ENCODE peak calls at places on chromosomes 1 and 21, in four cellular contexts. G, A, D and C are unnamed samples.

GRCh38 chr1:4973341-4973740 is 318.9 kb downstream of the AJAP1 start:
- DNase-seq in G (no peak), A (no peak), D (no peak), C (no peak)

GRCh38 chr1:38929054-38929453 is 12.6 kb downstream of the RHBDL2 start:
- DNase-seq in G (no peak), A (no peak), D (no peak), C (no peak)

GRCh38 chr1:109827466-109827865 is 63.7 kb upstream of the EPS8L3 start:
- DNase-seq in G (no peak), A (no peak), D (no peak), C (no peak)

GRCh38 chr1:31621498-31621820 is 4.0 kb downstream of the HCRTR1 start:
- DNase-seq in G (no peak), A (no peak), D (no peak), C (no peak)

GRCh38 chr1:54487571-54488050 is 60.4 kb upstream of the ACOT11 start:
- DNase-seq in G (no peak), A (no peak), D (peak), C (no peak)

GRCh38 chr1:167454929-167455785 is 63.2 kb downstream of the CD247 start:
- DNase-seq in G (peak), A (peak), D (peak), C (no peak)

GRCh38 chr1:21607549-21608529 is 61.3 kb downstream of the RAP1GAP start:
- DNase-seq in G (peak), A (peak), D (peak), C (peak)

GRCh38 chr1:209416660-209417059 is 166.9 kb upstream of the CAMK1G start:
- DNase-seq in G (no peak), A (no peak), D (no peak), C (no peak)

GRCh38 chr21:45767071-45768006 is 123.8 kb downstream of the PCBP3 start:
- DNase-seq in G (peak), A (no peak), D (no peak), C (no peak)

GRCh38 chr1:200154069-200154767 is 126.7 kb downstream of the NR5A2 start:
- DNase-seq in G (no peak), A (no peak), D (no peak), C (no peak)

GRCh38 chr1:169610858-169611257 is 19.1 kb downstream of the SELP start:
- DNase-seq in G (no peak), A (no peak), D (no peak), C (no peak)

GRCh38 chr1:6521502-6521901 is 30.0 kb upstream of the PLEKHG5 start:
- DNase-seq in G (no peak), A (no peak), D (no peak), C (no peak)

GRCh38 chr1:25725482-25725881 is 74.5 kb upstream of the SELENON start:
- DNase-seq in G (no peak), A (no peak), D (no peak), C (no peak)

GRCh38 chr21:29637126-29637525 is 302.7 kb downstream of the GRIK1 start:
- DNase-seq in G (no peak), A (no peak), D (no peak), C (no peak)
- TF ChIP-seq CTCF in G (no peak), A (no peak), D (no peak), C (no peak)

GRCh38 chr1:20271498-20272400 is 18.9 kb upstream of the VWA5B1 start:
- DNase-seq in G (peak), A (no peak), D (no peak), C (no peak)
- TF ChIP-seq CTCF in G (no peak), A (no peak), D (peak), C (no peak)

GRCh38 chr1:222754386-222755139 is 17.6 kb downstream of the FAM177B start:
- DNase-seq in G (peak), A (peak), D (peak), C (no peak)

GRCh38 chr1:222750651-222751050 is 13.6 kb downstream of the FAM177B start:
- DNase-seq in G (no peak), A (no peak), D (no peak), C (no peak)

GRCh38 chr1:222749927-222750326 is 12.9 kb downstream of the FAM177B start:
- DNase-seq in G (peak), A (peak), D (no peak), C (no peak)
- TF ChIP-seq CTCF in G (no peak), A (no peak), D (peak), C (no peak)

DNA sequence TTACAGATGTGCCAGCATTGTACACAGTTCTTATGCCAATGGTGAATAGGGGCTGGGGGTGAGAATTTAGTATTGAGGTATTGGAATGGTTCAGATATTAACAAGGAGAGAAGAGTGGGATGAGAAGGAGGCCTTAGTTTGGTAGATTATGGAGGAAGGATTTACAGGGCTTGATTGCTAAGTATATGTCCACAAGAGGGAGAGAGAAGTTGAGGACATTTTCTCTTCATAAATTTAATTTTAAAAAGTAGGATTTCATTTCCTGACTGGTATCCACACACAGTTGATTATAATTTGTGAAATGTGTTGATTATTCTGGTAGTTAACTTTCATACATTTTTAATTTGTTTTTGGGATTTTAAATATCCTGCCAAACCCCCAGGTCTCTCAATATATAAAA is 213.0 kb downstream of the ADGRL2 start:
- DNase-seq in G (no peak), A (no peak), D (no peak), C (no peak)
- TF ChIP-seq CTCF in G (peak), A (no peak), D (peak), C (no peak)

DNA sequence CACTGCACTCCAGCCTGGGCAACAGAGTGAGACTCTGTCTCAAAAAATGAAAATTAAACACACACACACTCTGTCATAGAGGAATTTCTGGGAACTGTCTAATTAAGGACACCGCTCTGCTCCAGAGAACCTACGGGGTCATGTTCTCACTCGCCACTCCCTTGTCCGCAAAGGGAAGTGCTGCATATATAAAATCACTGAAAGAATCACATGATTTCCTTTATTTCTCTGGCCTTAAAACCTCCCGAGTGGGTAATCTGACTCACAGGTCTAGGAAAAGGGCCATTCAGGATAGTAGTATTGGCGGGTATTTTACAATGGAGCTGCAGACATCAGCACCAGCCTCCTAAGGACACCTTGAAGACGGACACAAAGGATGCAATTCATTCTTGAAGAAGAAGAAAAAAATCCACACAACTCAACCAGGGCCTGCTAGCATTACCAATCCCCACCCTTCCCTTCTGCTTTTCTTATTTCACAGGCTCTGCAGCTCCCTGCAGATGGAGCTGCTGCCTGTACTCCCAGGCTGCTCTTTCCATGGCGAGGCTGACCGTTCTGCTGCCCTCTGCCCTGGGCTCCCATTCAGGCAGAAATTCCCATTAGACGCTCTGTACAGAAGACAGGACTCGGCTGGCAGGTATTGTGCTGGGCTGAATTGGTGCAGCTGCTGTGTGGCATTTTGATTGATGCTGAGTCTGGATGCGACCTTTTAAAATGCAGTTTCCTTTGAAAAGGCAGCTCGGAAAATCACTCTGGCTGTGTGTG is 53.3 kb upstream of the FAM89A start:
- DNase-seq in G (peak), A (peak), D (no peak), C (no peak)
- TF ChIP-seq CTCF in G (peak), A (peak), D (peak), C (no peak)

GRCh38 chr1:178361847-178362246 is 134.9 kb downstream of the CLEC20A start:
- DNase-seq in G (no peak), A (peak), D (no peak), C (no peak)
- TF ChIP-seq CTCF in G (no peak), A (no peak), D (no peak), C (peak)

GRCh38 chr1:82759035-82759434 is 958.3 kb downstream of the ADGRL2 start:
- DNase-seq in G (no peak), A (no peak), D (no peak), C (no peak)
- TF ChIP-seq CTCF in G (no peak), A (no peak), D (no peak), C (peak)